ENCODE peak calls at places on chromosomes 7 and 10, in ten cellular contexts. Y is WTC11, Q is heart left ventricle, V is GM20000, J is AG10803, I is AG04449, L is upper lobe of right lung, Z is epithelial cell of esophagus, T is IMR-90, U is A549. M is an unnamed sample.

GRCh38 chr10:106609867-106610266 is 554.6 kb downstream of the SORCS1 start:
- DNase-seq in Y (peak; percentile 19), Q (no peak), V (no peak), J (no peak), I (no peak), L (no peak), Z (peak; percentile 19), T (no peak), U (peak; percentile 3), M (no peak)

GRCh38 chr10:29524720-29525119 is 110.1 kb downstream of the SVIL start:
- DNase-seq in Y (no peak), Q (no peak), V (no peak), J (no peak), I (no peak), L (no peak), Z (no peak), T (no peak), U (no peak), M (no peak)

GRCh38 chr7:134365341-134366054 is 48.8 kb upstream of the SLC35B4 start:
- DNase-seq in Y (no peak), Q (no peak), V (no peak), J (peak; percentile 89), I (peak; percentile 19), L (no peak), Z (peak; percentile 94), T (peak; percentile 47), U (peak; percentile 94), M (no peak)

GRCh38 chr7:29193316-29194205 is 1.0 kb upstream of the CHN2 start:
- DNase-seq in Y (peak; percentile 26), Q (no peak), V (no peak), J (no peak), I (no peak), L (no peak), Z (no peak), T (no peak), U (no peak), M (no peak)

GRCh38 chr7:22123139-22123538 is 177.4 kb upstream of the CDCA7L start:
- DNase-seq in Y (no peak), Q (peak; percentile 29), V (no peak), J (no peak), I (no peak), L (no peak), Z (peak; percentile 50), T (no peak), U (no peak), M (no peak)

GRCh38 chr10:132320776-132321469 is 11.1 kb upstream of the LRRC27 start:
- DNase-seq in Y (no peak), Q (peak; percentile 11), V (no peak), J (no peak), I (no peak), L (no peak), Z (no peak), T (no peak), U (peak; percentile 73), M (no peak)

GRCh38 chr10:31340343-31340742 is 21.3 kb downstream of the ZEB1 start:
- DNase-seq in Y (no peak), Q (no peak), V (no peak), J (no peak), I (no peak), L (no peak), Z (no peak), T (no peak), U (no peak), M (no peak)

GRCh38 chr7:122014697-122015096 is 129.4 kb downstream of the AASS start:
- DNase-seq in Y (no peak), Q (no peak), V (no peak), J (no peak), I (no peak), L (no peak), Z (no peak), T (no peak), U (no peak), M (no peak)

GRCh38 chr10:86385806-86386205 is 19.2 kb upstream of the GRID1 start:
- DNase-seq in Y (no peak), Q (no peak), V (peak; percentile 7), J (no peak), I (no peak), L (peak; percentile 6), Z (peak; percentile 39), T (no peak), U (no peak), M (no peak)

GRCh38 chr10:17547026-17547425 is 70.1 kb downstream of the HACD1 start:
- DNase-seq in Y (no peak), Q (no peak), V (no peak), J (peak; percentile 39), I (no peak), L (no peak), Z (no peak), T (no peak), U (no peak), M (no peak)

GRCh38 chr7:66279912-66280311 is 74.8 kb downstream of the TPST1 start:
- DNase-seq in Y (no peak), Q (no peak), V (no peak), J (no peak), I (no peak), L (no peak), Z (no peak), T (no peak), U (no peak), M (no peak)

GRCh38 chr7:40151504-40151903 is 16.7 kb downstream of the SUGCT start:
- DNase-seq in Y (no peak), Q (no peak), V (no peak), J (no peak), I (no peak), L (no peak), Z (no peak), T (no peak), U (no peak), M (no peak)

GRCh38 chr10:97311106-97311615 is 7.9 kb upstream of the FRAT1 start:
- DNase-seq in Y (no peak), Q (no peak), V (no peak), J (peak; percentile 80), I (no peak), L (no peak), Z (no peak), T (no peak), U (no peak), M (no peak)

GRCh38 chr10:1284076-1284475 is 227.9 kb downstream of the WDR37 start:
- DNase-seq in Y (no peak), Q (no peak), V (no peak), J (no peak), I (no peak), L (no peak), Z (no peak), T (no peak), U (no peak), M (no peak)

GRCh38 chr7:111982133-111982532 is 224.1 kb downstream of the DOCK4 start:
- DNase-seq in Y (no peak), Q (no peak), V (no peak), J (no peak), I (no peak), L (no peak), Z (no peak), T (no peak), U (no peak), M (no peak)
- TF ChIP-seq CTCF in Y (no peak), Q (no peak), V (no peak), J (no peak), I (no peak), L (no peak), Z (no peak), T (no peak), U (no peak), M (no peak)

DNA sequence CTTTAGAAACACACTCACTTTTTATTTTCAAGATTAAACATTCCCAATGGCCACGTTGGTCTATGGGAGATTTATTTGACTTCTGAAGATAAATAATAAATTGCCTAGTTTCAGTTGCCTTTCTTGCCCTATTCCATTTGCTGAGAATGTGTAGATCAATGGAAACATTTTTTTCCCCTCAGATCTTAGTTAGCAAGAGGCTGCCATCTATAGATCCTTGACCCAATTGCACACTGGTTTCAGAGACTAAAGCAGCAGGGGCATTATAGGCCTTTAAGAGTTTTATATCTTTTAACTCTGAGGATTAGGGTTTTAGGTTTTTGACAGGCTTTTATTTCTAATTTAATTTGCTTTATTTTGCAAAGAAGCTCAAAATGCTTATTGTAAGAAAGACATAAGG is 163.2 kb upstream of the GPR26 start:
- DNase-seq in Y (no peak), Q (no peak), V (peak; percentile 41), J (no peak), I (no peak), L (no peak), Z (no peak), T (no peak), U (no peak), M (no peak)
- TF ChIP-seq CTCF in Y (no peak), Q (no peak), V (peak; percentile 33), J (no peak), I (no peak), L (no peak), Z (no peak), T (no peak), U (peak; percentile 8), M (no peak)

DNA sequence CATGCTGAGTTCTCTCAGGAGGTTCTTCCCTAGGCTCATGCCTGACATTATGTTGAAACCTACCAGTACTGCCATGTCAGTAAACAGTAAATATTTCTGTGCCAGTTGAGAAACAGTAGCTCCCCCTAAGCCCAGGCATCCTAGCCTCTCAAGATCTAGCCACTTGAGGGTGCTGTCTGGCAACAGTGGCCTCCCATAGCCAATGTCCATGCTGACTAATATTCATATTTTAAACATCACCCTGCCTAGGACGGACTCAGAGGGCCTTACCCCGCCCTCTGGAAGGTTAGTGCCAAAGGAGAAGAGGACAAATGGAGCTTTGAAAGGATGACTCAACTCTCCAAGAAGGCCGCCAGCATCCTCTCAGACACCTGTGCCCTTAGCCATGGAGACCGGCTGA is 7.7 kb downstream of the ACSM6 start:
- DNase-seq in Y (no peak), Q (no peak), V (no peak), J (peak; percentile 52), I (no peak), L (no peak), Z (peak; percentile 73), T (peak; percentile 59), U (peak; percentile 71), M (no peak)
- TF ChIP-seq CTCF in Y (no peak), Q (no peak), V (no peak), J (peak; percentile 58), I (peak; percentile 29), L (no peak), Z (peak; percentile 46), T (peak; percentile 70), U (peak; percentile 52), M (no peak)

GRCh38 chr7:4642468-4643203 is 39.5 kb upstream of the FOXK1 start:
- DNase-seq in Y (no peak), Q (no peak), V (no peak), J (no peak), I (no peak), L (no peak), Z (no peak), T (no peak), U (no peak), M (no peak)

GRCh38 chr7:4638781-4639575 is 43.1 kb upstream of the FOXK1 start:
- DNase-seq in Y (no peak), Q (no peak), V (no peak), J (no peak), I (no peak), L (no peak), Z (no peak), T (no peak), U (no peak), M (no peak)

GRCh38 chr7:4645241-4645640 is 36.9 kb upstream of the FOXK1 start:
- DNase-seq in Y (no peak), Q (no peak), V (no peak), J (peak; percentile 89), I (peak; percentile 38), L (no peak), Z (no peak), T (no peak), U (no peak), M (no peak)

GRCh38 chr7:4641667-4642467 is 40.2 kb upstream of the FOXK1 start:
- DNase-seq in Y (peak; percentile 90), Q (peak; percentile 96), V (peak; percentile 98), J (peak; percentile 90), I (peak; percentile 36), L (peak; percentile 97), Z (peak; percentile 93), T (peak; percentile 89), U (peak; percentile 96), M (peak; percentile 94)

GRCh38 chr7:4641091-4641666 is 40.9 kb upstream of the FOXK1 start:
- DNase-seq in Y (no peak), Q (no peak), V (no peak), J (no peak), I (no peak), L (no peak), Z (no peak), T (no peak), U (no peak), M (no peak)
- TF ChIP-seq CTCF in Y (no peak), Q (no peak), V (no peak), J (peak; percentile 13), I (no peak), L (no peak), Z (no peak), T (no peak), U (no peak), M (no peak)

M was measured in CD14-positive monocyte.